ENCODE peak calls at places on chromosome 16, in eight cellular contexts. W is HEK293T; O is iris pigment epithelial cell; R is mucosa of descending colon; Z is activated T-helper 1 cell treated with anti-CD3 and anti-CD28 coated beads, Interleukin-2, amount 50 U/mL, for 16 hours; D is germinal center; N is stimulated activated CD4-positive, alpha-beta T cell treated with anti-CD3 and anti-CD28 coated beads, TNF-alpha, amount 100 ng/mL, for 48 hours; P is naive thymus-derived CD8-positive, alpha-beta T cell. J is an unnamed sample.

GRCh38 chr16:4015275-4015990 is 100.8 kb downstream of the ADCY9 start:
- DNase-seq in P (no peak), N (no peak), O (peak), D (no peak), R (peak), W (no peak), Z (no peak), J (no peak)

GRCh38 chr16:62190426-62190825 is 154.2 kb upstream of the CDH8 start:
- DNase-seq in D (no peak), W (no peak), O (peak), R (no peak), Z (no peak), N (no peak), P (no peak), J (no peak)

GRCh38 chr16:86931410-86931941 is 353.1 kb downstream of the FOXL1 start:
- DNase-seq in D (no peak), P (no peak), N (no peak), O (peak), Z (no peak), W (no peak), R (no peak), J (no peak)

GRCh38 chr16:49344401-49344800 is 29.2 kb upstream of the C16orf78 start:
- DNase-seq in D (no peak), W (no peak), O (no peak), N (no peak), P (no peak), Z (no peak), R (no peak), J (no peak)

GRCh38 chr16:29848420-29849297 is 14.4 kb downstream of the CDIPT start:
- DNase-seq in Z (peak), O (peak), R (peak), W (peak), N (peak), D (peak), P (peak), J (peak)

GRCh38 chr16:14109782-14110727 is 38.9 kb downstream of the MRTFB start:
- DNase-seq in P (no peak), O (peak), R (no peak), N (no peak), Z (no peak), W (no peak), D (no peak), J (no peak)

GRCh38 chr16:85707528-85708095 is 18.9 kb upstream of the GINS2 start:
- DNase-seq in N (no peak), Z (no peak), R (no peak), D (no peak), O (no peak), P (no peak), W (no peak), J (no peak)

GRCh38 chr16:28264656-28265055 is 27.7 kb upstream of the SBK1 start:
- DNase-seq in P (no peak), O (peak), D (no peak), N (no peak), R (peak), W (no peak), Z (no peak), J (no peak)

GRCh38 chr16:56241596-56241995 is 50.3 kb downstream of the GNAO1 start:
- DNase-seq in Z (no peak), N (no peak), W (no peak), D (no peak), R (no peak), O (no peak), P (no peak), J (no peak)

GRCh38 chr16:74480150-74481029 is 59.1 kb upstream of the CLEC18B start:
- DNase-seq in R (peak), O (peak), Z (no peak), N (no peak), D (no peak), W (peak), P (no peak), J (no peak)

GRCh38 chr16:29790949-29791844 is 646 bp downstream of the KIF22 start:
- DNase-seq in N (no peak), P (no peak), O (peak), D (no peak), Z (no peak), W (no peak), R (no peak), J (no peak)

GRCh38 chr16:82834156-82834758 is 207.5 kb downstream of the CDH13 start:
- DNase-seq in O (peak), P (no peak), D (no peak), Z (no peak), N (no peak), W (no peak), R (no peak), J (no peak)

GRCh38 chr16:57624806-57625500 is 3.5 kb upstream of the ADGRG1 start:
- DNase-seq in N (no peak), R (peak), D (no peak), W (no peak), O (no peak), P (no peak), Z (no peak), J (no peak)

GRCh38 chr16:9092963-9093477 is 1.6 kb downstream of the HAPSTR1 start:
- DNase-seq in P (no peak), R (peak), N (no peak), W (no peak), Z (no peak), D (peak), O (no peak), J (no peak)